ENCODE peak calls at places on chromosomes 2 and 18, in six cellular contexts. S, Y, A, O, K and R are unnamed samples.
A peak's percentile ranks its signal among the peaks of the same experiment; 100 is the strongest.

GRCh38 chr2:8248623-8248957 is 433.3 kb upstream of the ID2 start:
- DNase-seq in S (no peak), Y (no peak), A (no peak), O (no peak), K (no peak), R (no peak)

GRCh38 chr18:75407468-75408437 is 19.8 kb downstream of the SMIM21 start:
- DNase-seq in S (no peak), Y (no peak), A (no peak), O (no peak), K (no peak), R (no peak)

GRCh38 chr2:225468131-225468530 is 68.6 kb downstream of the NYAP2 start:
- DNase-seq in S (no peak), Y (peak; percentile 57), A (no peak), O (no peak), K (no peak), R (no peak)

GRCh38 chr2:237868631-237869356 is 9.4 kb downstream of the RAMP1 start:
- DNase-seq in S (no peak), Y (no peak), A (no peak), O (no peak), K (no peak), R (no peak)

GRCh38 chr2:19885791-19886190 is 16.0 kb downstream of the TTC32 start:
- DNase-seq in S (no peak), Y (no peak), A (no peak), O (no peak), K (no peak), R (no peak)

GRCh38 chr2:128607440-128607839 is 288.8 kb upstream of the HS6ST1 start:
- DNase-seq in S (no peak), Y (no peak), A (no peak), O (no peak), K (no peak), R (peak; percentile 17)

GRCh38 chr2:241894681-241895426 is 25.3 kb downstream of the RTP5 start:
- DNase-seq in S (no peak), Y (no peak), A (no peak), O (no peak), K (no peak), R (peak; percentile 46)

GRCh38 chr2:73823916-73824523 is 4.7 kb upstream of the STAMBP start:
- DNase-seq in S (peak; percentile 21), Y (peak; percentile 59), A (no peak), O (peak; percentile 82), K (peak; percentile 81), R (no peak)

GRCh38 chr2:143482761-143483160 is 353.5 kb downstream of the ARHGAP15 start:
- DNase-seq in S (no peak), Y (no peak), A (no peak), O (no peak), K (peak; percentile 38), R (no peak)

GRCh38 chr2:106193491-106193976 is 567 bp downstream of the UXS1 start:
- DNase-seq in S (no peak), Y (no peak), A (peak; percentile 56), O (no peak), K (peak; percentile 35), R (peak; percentile 65)

GRCh38 chr18:6363216-6363615 is 51.5 kb downstream of the L3MBTL4 start:
- DNase-seq in S (no peak), Y (no peak), A (no peak), O (no peak), K (no peak), R (no peak)

GRCh38 chr2:176753752-176754474 is 458.7 kb upstream of the HNRNPA3 start:
- DNase-seq in S (no peak), Y (no peak), A (peak; percentile 32), O (no peak), K (no peak), R (no peak)

GRCh38 chr2:109129356-109129920 is 433 bp downstream of the SH3RF3 start:
- DNase-seq in S (no peak), Y (no peak), A (peak; percentile 58), O (peak; percentile 38), K (peak; percentile 46), R (peak; percentile 47)

GRCh38 chr2:16031848-16032159 is 91.5 kb downstream of the MYCN start:
- DNase-seq in S (no peak), Y (no peak), A (no peak), O (peak; percentile 7), K (no peak), R (peak; percentile 73)

GRCh38 chr2:194090251-194090905 is 1566.6 kb upstream of the SLC39A10 start:
- DNase-seq in S (no peak), Y (no peak), A (peak; percentile 17), O (no peak), K (no peak), R (peak; percentile 42)

GRCh38 chr2:228048838-228049490 is 132.5 kb downstream of the SPHKAP start:
- DNase-seq in S (no peak), Y (peak; percentile 24), A (no peak), O (peak; percentile 95), K (no peak), R (no peak)

GRCh38 chr2:121697108-121697631 is 39.5 kb downstream of the NIFK start:
- DNase-seq in S (no peak), Y (no peak), A (no peak), O (peak; percentile 70), K (peak; percentile 50), R (no peak)

GRCh38 chr2:128624956-128625355 is 306.3 kb upstream of the HS6ST1 start:
- DNase-seq in S (no peak), Y (no peak), A (no peak), O (no peak), K (no peak), R (peak; percentile 21)

GRCh38 chr2:67260348-67261277 is 136.5 kb upstream of the ETAA1 start:
- DNase-seq in S (peak; percentile 47), Y (peak; percentile 98), A (peak; percentile 71), O (peak; percentile 88), K (peak; percentile 49), R (peak; percentile 44)

GRCh38 chr18:37540424-37541121 is 25.0 kb downstream of the CELF4 start:
- DNase-seq in S (no peak), Y (no peak), A (no peak), O (no peak), K (no peak), R (no peak)

GRCh38 chr2:221808488-221808887 is 236.4 kb upstream of the EPHA4 start:
- DNase-seq in S (no peak), Y (no peak), A (no peak), O (no peak), K (no peak), R (no peak)

GRCh38 chr2:239396881-239397681 is 3.7 kb downstream of the HDAC4 start:
- DNase-seq in S (no peak), Y (no peak), A (peak; percentile 59), O (no peak), K (no peak), R (peak; percentile 58)

GRCh38 chr2:64228126-64228678 is 84.0 kb upstream of the PELI1 start:
- DNase-seq in S (peak; percentile 59), Y (peak; percentile 46), A (peak; percentile 94), O (peak; percentile 67), K (peak; percentile 84), R (peak; percentile 90)
- TF ChIP-seq CTCF in S (peak; percentile 35), Y (peak; percentile 31), A (no peak), O (no peak), K (no peak), R (no peak)

GRCh38 chr2:219607931-219608330 is 10.3 kb downstream of the STK11IP start:
- DNase-seq in S (no peak), Y (no peak), A (no peak), O (no peak), K (no peak), R (no peak)
- H3K36me3 ChIP-seq in S (no peaks in the 10 kb centered on the region), Y (peaks cover 23% of the 10 kb centered on the region), A (peaks cover 67% of the 10 kb centered on the region), O (no peaks in the 10 kb centered on the region), K (peaks cover 14% of the 10 kb centered on the region), R (peaks cover 90% of the 10 kb centered on the region)

GRCh38 chr2:196454492-196454891 is 185.0 kb upstream of the CCDC150 start:
- DNase-seq in S (no peak), Y (no peak), A (no peak), O (no peak), K (no peak), R (no peak)

GRCh38 chr2:196452758-196453157 is 186.8 kb upstream of the CCDC150 start:
- DNase-seq in S (no peak), Y (no peak), A (no peak), O (no peak), K (no peak), R (no peak)

GRCh38 chr2:196448680-196449079 is 190.8 kb upstream of the CCDC150 start:
- DNase-seq in S (no peak), Y (no peak), A (no peak), O (no peak), K (no peak), R (no peak)

GRCh38 chr2:196449083-196449482 is 190.4 kb upstream of the CCDC150 start:
- DNase-seq in S (no peak), Y (no peak), A (no peak), O (no peak), K (no peak), R (no peak)

GRCh38 chr2:196453613-196454047 is 185.9 kb upstream of the CCDC150 start:
- DNase-seq in S (peak; percentile 55), Y (peak; percentile 51), A (no peak), O (peak; percentile 72), K (peak; percentile 78), R (no peak)
- TF ChIP-seq CTCF in S (peak; percentile 26), Y (peak; percentile 77), A (peak; percentile 81), O (peak; percentile 80), K (peak; percentile 73), R (peak; percentile 54)

GRCh38 chr2:219488149-219488843 is 10.4 kb upstream of the GMPPA start:
- DNase-seq in S (no peak), Y (no peak), A (no peak), O (no peak), K (no peak), R (no peak)
- H3K36me3 ChIP-seq in S (no peaks in the 10 kb centered on the region), Y (no peaks in the 10 kb centered on the region), A (peaks cover 24% of the 10 kb centered on the region), O (no peaks in the 10 kb centered on the region), K (no peaks in the 10 kb centered on the region), R (no peaks in the 10 kb centered on the region)

DNA sequence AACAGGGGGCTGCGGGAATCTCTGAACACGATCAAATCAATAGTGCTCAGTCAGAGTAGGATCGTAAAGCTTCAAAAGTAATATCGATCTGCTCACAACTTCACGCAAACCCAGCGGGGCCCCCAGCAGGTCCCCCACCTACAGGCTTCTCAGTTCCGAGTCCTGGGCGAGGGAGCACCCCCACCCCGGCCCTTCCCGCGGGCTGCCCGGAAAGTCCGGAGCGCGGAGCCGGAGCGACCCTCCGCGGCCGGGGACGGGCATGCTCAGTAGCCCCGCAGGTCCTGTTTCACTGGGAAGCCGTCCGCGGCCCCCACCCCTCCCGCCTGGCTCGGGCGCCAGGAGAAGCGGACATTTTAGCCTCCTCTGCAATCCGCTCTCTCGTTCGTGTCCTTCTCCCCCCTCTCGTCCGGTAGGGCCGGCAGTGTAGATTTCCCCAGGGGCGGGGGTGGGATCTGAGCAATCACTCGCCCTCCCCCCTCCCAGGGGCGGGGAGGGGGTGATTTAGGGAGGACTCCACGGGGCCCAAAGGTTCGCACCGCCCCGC is 3.3 kb upstream of the SPRED2 start:
- DNase-seq in S (peak; percentile 73), Y (peak; percentile 79), A (peak; percentile 92), O (peak; percentile 81), K (peak; percentile 55), R (peak; percentile 89)
- TF ChIP-seq CTCF in S (peak; percentile 47), Y (no peak), A (no peak), O (no peak), K (no peak), R (no peak)

GRCh38 chr18:66894851-66895250 is 291.0 kb upstream of the CDH19 start:
- DNase-seq in S (no peak), Y (no peak), A (no peak), O (peak; percentile 9), K (no peak), R (no peak)

DNA sequence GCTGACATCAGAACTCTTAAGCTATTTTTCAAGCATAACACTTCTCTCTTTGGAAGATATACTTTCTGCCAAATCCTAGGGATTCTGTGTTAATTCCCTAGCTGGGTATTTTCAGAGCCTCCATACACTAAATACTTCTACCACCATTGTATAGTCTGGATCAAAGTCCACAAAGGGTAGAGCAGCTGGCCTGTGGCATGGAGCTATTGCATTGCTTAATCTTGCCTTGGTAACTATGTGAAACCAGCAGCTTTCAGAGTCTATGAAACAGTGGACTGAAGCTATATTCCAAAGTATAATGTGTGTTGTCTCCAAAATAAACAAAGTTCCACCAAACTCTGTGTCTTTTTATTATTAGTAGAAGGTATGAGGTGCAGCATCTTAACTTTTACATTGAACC is 296.9 kb upstream of the CDH19 start:
- DNase-seq in S (no peak), Y (no peak), A (no peak), O (no peak), K (no peak), R (no peak)
- H3K36me3 ChIP-seq in S (no peaks in the 10 kb centered on the region), Y (no peaks in the 10 kb centered on the region), A (no peaks in the 10 kb centered on the region), O (no peaks in the 10 kb centered on the region), K (no peaks in the 10 kb centered on the region), R (no peaks in the 10 kb centered on the region)